ENCODE peak calls at places on chromosomes 11 and 22, in four cellular contexts. C, Y, N and P are unnamed samples.

GRCh38 chr11:33160147-33160546 is 1.1 kb downstream of the CSTF3 start:
- DNase-seq in C (peak), N (no peak), Y (no peak), P (peak)

GRCh38 chr22:32075997-32076725 is 33.1 kb downstream of the SLC5A1 start:
- DNase-seq in C (no peak), Y (no peak), N (no peak), P (no peak)

GRCh38 chr11:108672113-108672512 is 7.2 kb downstream of the DDX10 start:
- DNase-seq in C (peak), Y (no peak), N (no peak), P (no peak)

GRCh38 chr22:17946691-17947367 is 77.5 kb downstream of the MICAL3 start:
- DNase-seq in C (no peak), N (no peak), Y (no peak), P (no peak)

GRCh38 chr11:82944198-82944597 is 42.7 kb downstream of the DDIAS start:
- DNase-seq in N (no peak), C (no peak), Y (no peak), P (no peak)

GRCh38 chr11:34356130-34356529 is 1.7 kb downstream of the ABTB2 start:
- DNase-seq in N (no peak), C (no peak), Y (no peak), P (no peak)

GRCh38 chr11:3135491-3136440 is 29.3 kb downstream of the OSBPL5 start:
- DNase-seq in N (peak), C (no peak), Y (no peak), P (no peak)

GRCh38 chr11:76837696-76838421 is 22.9 kb upstream of the ACER3 start:
- DNase-seq in Y (no peak), C (no peak), N (peak), P (no peak)

GRCh38 chr11:103744496-103745153 is 291.8 kb upstream of the DDI1 start:
- DNase-seq in N (no peak), C (peak), Y (no peak), P (no peak)

GRCh38 chr11:47552086-47552580 is 799 bp downstream of the CELF1 start:
- DNase-seq in Y (no peak), N (peak), C (peak), P (peak)

GRCh38 chr11:111186308-111186967 is 59.1 kb upstream of the POU2AF2 start:
- DNase-seq in N (no peak), Y (no peak), C (no peak), P (no peak)

GRCh38 chr22:28909375-28909774 is 26.0 kb downstream of the ZNRF3 start:
- DNase-seq in N (no peak), Y (no peak), C (peak), P (no peak)

GRCh38 chr11:45354976-45355705 is 69.0 kb upstream of the SYT13 start:
- DNase-seq in N (peak), Y (peak), C (peak), P (no peak)

GRCh38 chr11:60753309-60753708 is 3.4 kb upstream of the MS4A15 start:
- DNase-seq in Y (no peak), N (no peak), C (no peak), P (no peak)

GRCh38 chr22:30234786-30235470 is 11.6 kb downstream of the LIF start:
- DNase-seq in N (no peak), C (peak), Y (no peak), P (no peak)

GRCh38 chr11:96500440-96500839 is 110.6 kb downstream of the JRKL start:
- DNase-seq in C (no peak), N (no peak), Y (no peak), P (no peak)

GRCh38 chr11:73968356-73968966 is 14.2 kb downstream of the UCP2 start:
- DNase-seq in Y (no peak), C (no peak), N (no peak), P (no peak)
- H3K27ac ChIP-seq in Y (no peak), C (no peak), N (no peak), P (no peak)

DNA sequence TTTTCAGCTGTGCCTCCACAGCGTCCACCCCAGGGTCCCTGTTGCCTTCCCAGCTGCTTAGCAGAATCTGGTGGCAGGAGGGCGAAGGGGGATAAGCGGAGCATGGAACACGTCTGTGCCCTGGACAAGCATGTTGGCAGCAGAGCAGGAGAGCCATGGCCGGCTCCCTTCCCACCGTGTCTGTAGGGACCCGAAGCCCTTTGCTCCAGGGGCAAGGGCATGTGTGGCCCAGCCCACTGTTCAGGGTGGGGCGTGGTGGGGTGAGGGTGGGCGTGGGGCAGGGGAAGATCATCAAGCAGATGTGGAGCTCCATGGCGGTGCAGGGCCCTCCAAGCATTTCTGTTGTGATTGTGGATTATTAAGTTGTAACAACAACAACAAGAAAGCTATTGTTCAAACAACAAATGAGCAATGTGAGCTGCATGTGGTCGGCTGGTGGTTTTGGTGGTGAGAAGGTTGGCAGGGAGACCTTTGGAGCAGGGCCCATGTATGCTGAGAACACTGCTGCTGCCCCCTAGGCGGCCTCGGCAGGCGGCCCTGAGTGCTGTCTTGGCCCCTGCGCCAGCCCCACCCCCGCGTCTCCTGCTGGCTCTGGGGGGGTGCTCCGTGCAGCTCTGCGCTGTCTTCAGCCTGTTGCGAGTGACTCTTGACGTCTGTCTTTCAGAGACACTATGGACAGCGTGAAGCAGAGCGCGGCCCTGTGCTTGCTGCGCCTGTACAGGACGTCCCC is 50.9 kb downstream of the AP2A2 start:
- DNase-seq in C (peak), Y (no peak), N (no peak), P (no peak)
- TF ChIP-seq CTCF in C (no peak), Y (no peak), N (no peak), P (no peak)

GRCh38 chr11:63884191-63884590 is 32.8 kb downstream of the RCOR2 start:
- DNase-seq in N (no peak), C (no peak), Y (no peak), P (no peak)
- H3K27ac ChIP-seq in N (peak), C (no peak), Y (no peak), P (peak)

GRCh38 chr11:65648997-65649491 is 11.1 kb downstream of the SIPA1 start:
- DNase-seq in N (no peak), Y (no peak), C (no peak), P (no peak)

GRCh38 chr11:65646288-65646734 is 8.4 kb downstream of the SIPA1 start:
- DNase-seq in N (no peak), C (no peak), Y (peak), P (no peak)

GRCh38 chr11:65645710-65646109 is 7.8 kb downstream of the SIPA1 start:
- DNase-seq in Y (peak), C (peak), N (no peak), P (no peak)

GRCh38 chr11:65644837-65645236 is 6.9 kb downstream of the SIPA1 start:
- DNase-seq in N (no peak), Y (no peak), C (no peak), P (no peak)

GRCh38 chr11:65646921-65647701 is 9.2 kb downstream of the SIPA1 start:
- DNase-seq in Y (peak), N (no peak), C (no peak), P (no peak)
- TF ChIP-seq CTCF in Y (no peak), N (no peak), C (no peak), P (no peak)

DNA sequence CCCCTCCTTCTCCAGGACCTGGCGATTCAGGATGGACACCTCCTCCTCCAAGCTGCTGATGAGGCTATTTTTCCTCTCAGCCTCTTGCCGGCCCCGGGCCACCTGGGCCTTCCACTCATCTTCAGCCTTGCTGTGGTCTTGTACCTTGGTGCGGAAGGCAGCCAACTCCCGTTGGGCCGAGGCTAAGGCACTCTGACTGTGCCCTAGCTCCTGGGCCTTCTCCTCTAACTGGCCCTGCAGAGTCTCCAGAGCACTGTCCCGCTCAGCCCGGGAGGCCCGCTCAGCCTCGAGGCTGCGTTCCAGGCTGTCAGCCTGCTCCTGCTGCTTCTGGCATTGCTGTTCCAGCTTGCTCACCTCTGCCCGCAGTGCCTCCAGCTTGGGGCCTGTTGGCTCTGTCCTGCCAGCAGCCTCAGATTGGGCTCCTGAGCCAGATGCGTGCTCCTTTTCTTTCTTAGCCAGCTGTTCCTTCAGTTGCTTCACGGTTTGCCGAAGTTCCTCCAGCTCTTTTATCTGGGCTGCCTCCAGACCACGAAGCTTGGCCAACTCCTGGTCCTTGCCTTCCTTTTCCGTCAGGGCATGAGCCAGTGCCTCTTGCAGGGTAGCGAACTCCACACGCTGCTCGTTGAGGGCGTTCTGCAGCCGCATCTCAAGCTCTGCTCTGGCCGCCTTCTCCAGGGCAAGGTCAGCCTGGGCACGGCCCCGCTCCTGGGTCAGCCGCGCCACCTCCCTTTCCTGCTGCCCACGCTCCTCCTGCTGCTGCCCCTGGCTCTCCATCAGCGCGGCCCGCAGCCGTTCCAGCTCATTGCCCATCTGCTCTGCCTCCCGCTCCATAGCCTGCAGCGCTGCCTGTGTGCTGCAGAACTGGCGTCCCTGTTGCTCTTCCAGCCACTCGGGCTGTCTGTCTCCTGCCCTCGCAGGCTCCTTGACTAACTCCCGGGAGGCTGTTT is 15.3 kb downstream of the IL18BP start:
- DNase-seq in N (no peak), Y (no peak), C (peak), P (no peak)
- H3K27ac ChIP-seq in N (peak), Y (no peak), C (peak), P (peak)

GRCh38 chr11:122898799-122899198 is 16.2 kb downstream of the JHY start:
- DNase-seq in C (no peak), Y (no peak), N (no peak), P (no peak)
- TF ChIP-seq CTCF in C (no peak), Y (no peak), N (no peak), P (no peak)

DNA sequence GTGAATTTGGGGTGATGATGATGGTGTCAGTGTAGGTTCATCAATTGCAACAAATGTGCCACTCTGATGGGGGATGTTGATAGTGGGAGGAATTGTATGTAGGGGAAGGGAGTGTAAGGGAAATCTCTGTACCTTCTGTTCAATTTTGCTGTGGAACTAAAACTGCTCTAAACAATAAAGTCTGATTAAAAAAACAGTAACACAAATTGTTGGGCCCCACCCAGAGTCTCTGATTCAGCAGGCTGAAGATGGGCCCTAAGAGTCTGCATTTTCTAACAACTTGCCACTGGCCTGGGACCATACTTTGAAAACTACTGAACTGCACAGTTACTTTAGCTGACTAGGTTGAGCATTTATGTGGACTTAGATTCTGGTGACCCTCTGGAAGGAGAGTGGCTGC is 113.2 kb downstream of the ATG16L2 start:
- DNase-seq in N (no peak), Y (no peak), C (no peak), P (no peak)
- H3K27ac ChIP-seq in N (peak), Y (no peak), C (no peak), P (no peak)